ENCODE peak calls at places on chromosome 1, in five cellular contexts. Q is HCT116, P is HepG2, K is K562, O is GM12878. B is an unnamed sample.

GRCh38 chr1:225572422-225572821 is 80.5 kb downstream of the ENAH start:
- DNase-seq in Q (no peak), K (no peak), O (no peak), P (no peak), B (no peak)

GRCh38 chr1:35883681-35884155 is 709 bp downstream of the AGO1 start:
- DNase-seq in K (peak; percentile 85), O (no peak), Q (no peak), P (peak; percentile 23), B (peak; percentile 76)

GRCh38 chr1:15992582-15993500 is 11.2 kb upstream of the SRARP start:
- DNase-seq in P (no peak), O (no peak), Q (no peak), K (no peak), B (no peak)

GRCh38 chr1:67560580-67561285 is 124.3 kb upstream of the GADD45A start:
- DNase-seq in P (no peak), K (no peak), Q (no peak), O (no peak), B (no peak)

GRCh38 chr1:58896211-58897183 is 112.7 kb upstream of the JUN start:
- DNase-seq in O (no peak), P (no peak), K (peak; percentile 79), Q (no peak), B (no peak)

GRCh38 chr1:149888160-149888998 is 11.0 kb upstream of the BOLA1 start:
- DNase-seq in K (peak; percentile 94), P (peak; percentile 76), O (peak; percentile 97), Q (peak; percentile 88), B (peak; percentile 82)

GRCh38 chr1:6635910-6636760 is 11.5 kb downstream of the THAP3 start:
- DNase-seq in O (no peak), Q (no peak), K (no peak), P (no peak), B (no peak)

GRCh38 chr1:2786329-2787162 is 14.9 kb downstream of the TTC34 start:
- DNase-seq in Q (no peak), P (no peak), O (no peak), K (peak; percentile 50), B (peak; percentile 53)

GRCh38 chr1:68173283-68174172 is 58.8 kb downstream of the WLS start:
- DNase-seq in Q (no peak), K (no peak), P (no peak), O (no peak), B (no peak)

GRCh38 chr1:32757213-32757895 is 54.8 kb upstream of the SYNC start:
- DNase-seq in Q (no peak), O (no peak), P (no peak), K (peak; percentile 95), B (no peak)

GRCh38 chr1:72636636-72637035 is 354.3 kb upstream of the NEGR1 start:
- DNase-seq in P (no peak), O (no peak), K (no peak), Q (no peak), B (no peak)

GRCh38 chr1:15154480-15155036 is 1.0 kb downstream of the TMEM51 start:
- DNase-seq in Q (no peak), K (no peak), O (no peak), P (no peak), B (peak; percentile 68)

GRCh38 chr1:6673816-6674398 is 27.7 kb downstream of the DNAJC11 start:
- DNase-seq in O (no peak), P (no peak), K (no peak), Q (no peak), B (no peak)

GRCh38 chr1:177432897-177433296 is 262.1 kb downstream of the BRINP2 start:
- DNase-seq in K (no peak), O (no peak), P (no peak), Q (no peak), B (no peak)

GRCh38 chr1:189654906-189655305 is 822.8 kb downstream of the BRINP3 start:
- DNase-seq in O (no peak), P (no peak), Q (no peak), K (no peak), B (no peak)

GRCh38 chr1:42143875-42144274 is 9.3 kb upstream of the GUCA2B start:
- DNase-seq in K (no peak), P (no peak), Q (no peak), O (no peak), B (no peak)

GRCh38 chr1:59730759-59731478 is 83.8 kb upstream of the HOOK1 start:
- DNase-seq in K (peak; percentile 86), Q (peak; percentile 71), O (no peak), P (peak; percentile 93), B (no peak)

GRCh38 chr1:202834771-202835547 is 24.2 kb downstream of the PCAT6 start:
- DNase-seq in P (no peak), O (no peak), Q (no peak), K (peak; percentile 27), B (no peak)

GRCh38 chr1:57017717-57018116 is 51.9 kb upstream of the C8B start:
- DNase-seq in K (peak; percentile 47), Q (peak; percentile 8), O (no peak), P (peak; percentile 21), B (no peak)

GRCh38 chr1:212749924-212750535 is 41.5 kb downstream of the NSL1 start:
- DNase-seq in O (peak; percentile 51), P (peak; percentile 55), K (peak; percentile 67), Q (peak; percentile 44), B (no peak)

GRCh38 chr1:32303997-32304622 is 12.2 kb downstream of the HDAC1 start:
- DNase-seq in O (no peak), P (no peak), K (no peak), Q (no peak), B (no peak)

GRCh38 chr1:108570128-108570527 is 10.2 kb downstream of the EEIG2 start:
- DNase-seq in Q (peak; percentile 15), P (peak; percentile 25), O (no peak), K (peak; percentile 66), B (no peak)

GRCh38 chr1:112435448-112435847 is 39.4 kb downstream of the CTTNBP2NL start:
- DNase-seq in Q (no peak), O (no peak), K (no peak), P (no peak), B (no peak)

GRCh38 chr1:62508187-62508758 is 71.4 kb downstream of the USP1 start:
- DNase-seq in K (peak; percentile 51), Q (peak; percentile 33), O (peak; percentile 9), P (peak; percentile 48), B (no peak)

GRCh38 chr1:1827456-1827855 is 49.2 kb upstream of the NADK start:
- DNase-seq in P (no peak), O (no peak), K (no peak), Q (no peak), B (no peak)

DNA sequence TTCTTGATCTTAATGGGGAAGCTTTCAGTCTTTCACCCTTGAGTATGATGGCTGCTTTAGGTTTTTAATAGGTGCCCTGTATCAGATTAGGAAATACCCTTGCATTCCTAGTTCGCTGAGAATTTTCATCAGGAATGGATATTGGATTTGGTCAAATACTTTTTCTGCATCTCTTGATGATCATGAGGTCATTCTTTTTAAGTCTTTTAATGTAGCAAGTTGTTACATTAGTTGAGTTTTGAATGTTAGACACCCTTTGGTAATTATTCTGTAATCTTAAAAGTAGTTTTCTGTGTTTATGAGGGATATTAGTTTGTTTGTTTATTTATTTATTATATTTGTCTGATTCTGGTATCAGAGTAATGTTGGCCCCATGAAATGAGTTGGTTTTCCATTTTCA is 22.5 kb downstream of the MAN1A2 start:
- DNase-seq in K (no peak), Q (no peak), O (no peak), P (no peak), B (no peak)
- H3K79me2 ChIP-seq in K (peaks cover 81% of the 10 kb centered on the region), Q (peaks cover 97% of the 10 kb centered on the region), O (peaks cover 21% of the 10 kb centered on the region), P (peaks cover 24% of the 10 kb centered on the region), B (no peaks in the 10 kb centered on the region)

GRCh38 chr1:157363660-157364140 is 188.6 kb downstream of the FCRL5 start:
- DNase-seq in P (peak; percentile 41), O (peak; percentile 20), K (peak; percentile 39), Q (peak; percentile 42), B (peak; percentile 57)
- TF ChIP-seq SRF in P (no peak), O (no peak), K (no peak), Q (no peak), B (no peak)

DNA sequence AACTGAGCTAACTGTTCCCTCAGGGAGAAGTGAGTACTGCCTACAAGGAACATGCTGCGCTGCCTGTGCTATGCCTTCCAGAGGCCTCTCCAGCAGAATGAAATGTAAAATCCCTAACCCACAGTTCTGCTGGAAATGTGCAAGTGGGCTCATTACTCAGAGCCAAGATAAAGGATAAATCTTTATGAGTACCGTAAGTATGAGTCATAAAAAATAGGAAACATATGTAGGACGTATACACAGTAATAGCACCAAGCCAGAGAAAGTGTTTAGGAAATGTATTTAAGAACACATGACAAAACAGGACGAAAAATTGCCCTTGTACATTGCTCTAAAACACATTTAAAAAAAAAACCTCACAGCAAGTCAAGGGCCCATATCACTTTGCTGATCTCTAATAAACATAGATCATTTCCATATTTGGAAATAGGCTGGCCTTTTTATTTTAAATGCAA is 104.6 kb downstream of the TGFBR3 start:
- DNase-seq in Q (no peak), O (no peak), P (no peak), K (no peak), B (no peak)
- H3K79me2 ChIP-seq in Q (no peaks in the 10 kb centered on the region), O (no peaks in the 10 kb centered on the region), P (peaks cover 39% of the 10 kb centered on the region), K (no peaks in the 10 kb centered on the region), B (no peaks in the 10 kb centered on the region)

DNA sequence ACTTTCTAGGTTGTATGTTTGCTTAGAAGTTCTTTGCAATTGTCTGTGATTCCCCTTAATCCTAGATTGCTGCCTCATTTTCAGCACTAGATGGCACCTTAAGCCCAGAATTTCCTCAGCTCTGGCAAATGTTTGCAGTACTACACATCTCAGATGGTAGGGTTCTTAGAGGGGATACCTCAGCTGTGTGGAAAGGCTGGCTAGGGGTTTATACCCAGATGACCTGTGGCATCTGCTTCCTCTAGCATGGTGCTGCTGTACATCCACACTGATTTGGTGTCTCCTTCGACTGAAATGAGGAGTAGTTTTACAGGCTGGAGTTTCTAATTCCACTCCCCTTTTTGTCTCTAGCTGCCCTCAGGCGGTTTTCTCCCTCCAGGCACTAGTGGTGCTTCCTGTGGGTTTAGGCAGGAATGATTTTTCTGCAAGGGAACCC is 23.5 kb downstream of the ASB17 start:
- DNase-seq in K (peak; percentile 30), Q (peak; percentile 40), O (peak; percentile 7), P (peak; percentile 31), B (peak; percentile 9)
- TF ChIP-seq SRF in K (no peak), Q (no peak), O (no peak), P (no peak), B (no peak)

DNA sequence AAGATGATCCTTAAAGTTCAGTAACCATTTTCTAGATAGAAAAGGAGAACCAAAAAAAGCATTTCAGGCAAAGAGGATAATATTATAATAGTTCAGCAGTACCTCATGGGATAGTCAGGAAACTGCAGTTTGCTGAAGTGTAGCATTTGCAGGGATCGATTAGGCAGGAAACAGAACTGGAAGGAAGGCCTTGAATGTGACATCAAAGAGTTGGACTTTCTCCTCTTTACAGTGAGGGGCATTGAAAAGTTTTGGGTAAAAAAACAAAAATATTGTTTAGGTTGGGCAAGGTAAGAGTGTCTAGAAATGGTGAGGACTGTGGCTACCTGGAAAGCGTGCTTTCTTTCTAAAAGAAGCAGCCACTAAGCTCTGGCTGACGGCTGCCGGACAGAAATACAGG is 8.0 kb upstream of the IRF6 start:
- DNase-seq in P (no peak), O (no peak), Q (no peak), K (no peak), B (no peak)
- H3K79me2 ChIP-seq in P (no peaks in the 10 kb centered on the region), O (no peaks in the 10 kb centered on the region), Q (no peaks in the 10 kb centered on the region), K (no peaks in the 10 kb centered on the region), B (no peaks in the 10 kb centered on the region)

B was measured in H1.